ENCODE peak calls at places on chromosomes 5 and 9, in four cellular contexts. G is psoas muscle, B is tibial nerve, R is ovary. Z is an unnamed sample.

GRCh38 chr5:134511796-134512660 is 13.4 kb upstream of the JADE2 start:
- DNase-seq in G (peak), B (peak), R (peak), Z (peak)

GRCh38 chr5:177300236-177300880 is 3.2 kb downstream of the RAB24 start:
- DNase-seq in G (no peak), R (peak), B (no peak), Z (peak)

GRCh38 chr5:65769539-65769938 is 47.5 kb downstream of the NLN start:
- DNase-seq in R (no peak), B (no peak), G (no peak), Z (peak)

GRCh38 chr5:73534001-73534547 is 31.4 kb downstream of the ANKRA2 start:
- DNase-seq in G (no peak), R (no peak), B (no peak), Z (no peak)

GRCh38 chr9:112921549-112921948 is 30.9 kb upstream of the SLC46A2 start:
- DNase-seq in B (no peak), R (no peak), G (no peak), Z (peak)

GRCh38 chr9:122201641-122202040 is 27.1 kb downstream of the LHX6 start:
- DNase-seq in B (no peak), R (no peak), G (no peak), Z (no peak)

GRCh38 chr5:103624035-103624461 is 61.5 kb upstream of the NUDT12 start:
- DNase-seq in R (no peak), B (no peak), G (no peak), Z (no peak)

GRCh38 chr5:112738180-112738560 is 485 bp downstream of the APC start:
- DNase-seq in G (no peak), R (no peak), B (no peak), Z (peak)

GRCh38 chr9:122807271-122807900 is 7.5 kb downstream of the OR1K1 start:
- DNase-seq in R (no peak), B (no peak), G (no peak), Z (no peak)

GRCh38 chr9:100669968-100670367 is 92.1 kb downstream of the CAVIN4 start:
- DNase-seq in B (no peak), G (no peak), R (no peak), Z (no peak)

GRCh38 chr9:135379540-135380267 is 99.9 kb upstream of the PPP1R26 start:
- DNase-seq in G (no peak), R (no peak), B (no peak), Z (no peak)

GRCh38 chr5:59813761-59814562 is 79.6 kb downstream of the PDE4D start:
- DNase-seq in B (no peak), R (no peak), G (no peak), Z (peak)

GRCh38 chr5:143248822-143249579 is 154.5 kb downstream of the NR3C1 start:
- DNase-seq in G (no peak), R (no peak), B (no peak), Z (peak)

GRCh38 chr5:126139086-126139485 is 284.1 kb upstream of the GRAMD2B start:
- DNase-seq in R (no peak), G (no peak), B (no peak), Z (no peak)

GRCh38 chr5:124920909-124921666 is 174.6 kb upstream of the ZNF608 start:
- DNase-seq in B (no peak), G (no peak), R (no peak), Z (no peak)

GRCh38 chr5:128668921-128669320 is 130.9 kb upstream of the FBN2 start:
- DNase-seq in B (no peak), R (no peak), G (no peak), Z (peak)

GRCh38 chr5:36786613-36787012 is 90.0 kb upstream of the NIPBL start:
- DNase-seq in R (no peak), G (no peak), B (no peak), Z (no peak)

GRCh38 chr5:160751297-160751696 is 100.7 kb downstream of the ATP10B start:
- DNase-seq in B (no peak), G (no peak), R (no peak), Z (no peak)

GRCh38 chr9:69996947-69997346 is 46.7 kb upstream of the MAMDC2 start:
- DNase-seq in R (peak), B (no peak), G (no peak), Z (no peak)

GRCh38 chr9:128631636-128632035 is 25.0 kb downstream of the DYNC2I2 start:
- DNase-seq in R (no peak), G (no peak), B (no peak), Z (no peak)

GRCh38 chr9:98010450-98010849 is 27.3 kb downstream of the ANP32B start:
- DNase-seq in B (no peak), R (no peak), G (no peak), Z (peak)

GRCh38 chr5:51395666-51396356 is 12.6 kb downstream of the ISL1 start:
- DNase-seq in G (no peak), R (no peak), B (no peak), Z (no peak)

GRCh38 chr9:127586096-127586495 is 26.0 kb upstream of the STXBP1 start:
- DNase-seq in R (no peak), B (no peak), G (no peak), Z (no peak)

GRCh38 chr5:57173026-57173317 is 887 bp upstream of the GPBP1 start:
- DNase-seq in B (peak), R (no peak), G (no peak), Z (no peak)

GRCh38 chr9:105431413-105432246 is 16.2 kb upstream of the FSD1L start:
- DNase-seq in G (no peak), R (no peak), B (no peak), Z (no peak)

GRCh38 chr9:73689091-73689870 is 537.6 kb downstream of the ANXA1 start:
- DNase-seq in R (no peak), G (no peak), B (no peak), Z (no peak)

GRCh38 chr9:81431662-81432061 is 257.7 kb downstream of the TLE1 start:
- DNase-seq in B (no peak), R (no peak), G (no peak), Z (no peak)

GRCh38 chr9:94980947-94981632 is 254.6 kb downstream of the AOPEP start:
- DNase-seq in R (no peak), G (no peak), B (no peak), Z (no peak)

GRCh38 chr9:84374516-84374915 is 34.0 kb upstream of the SLC28A3 start:
- DNase-seq in B (no peak), R (no peak), G (no peak), Z (no peak)

GRCh38 chr5:23419115-23419514 is 88.3 kb upstream of the PRDM9 start:
- DNase-seq in G (no peak), R (no peak), B (no peak), Z (peak)

GRCh38 chr9:12968093-12968492 is 193.3 kb downstream of the LURAP1L start:
- DNase-seq in R (no peak), B (no peak), G (no peak), Z (no peak)

GRCh38 chr9:127540664-127541041 is 71.4 kb upstream of the STXBP1 start:
- DNase-seq in G (no peak), R (no peak), B (no peak), Z (no peak)

GRCh38 chr5:81825237-81825636 is 74.3 kb upstream of the SSBP2 start:
- DNase-seq in R (peak), B (peak), G (peak), Z (peak)

GRCh38 chr5:135569755-135570452 is 8.9 kb downstream of the CXCL14 start:
- DNase-seq in B (no peak), G (no peak), R (no peak), Z (peak)

GRCh38 chr5:60842859-60843692 is 993 bp downstream of the ELOVL7 start:
- DNase-seq in R (no peak), B (no peak), G (peak), Z (peak)

GRCh38 chr9:112002131-112002846 is 105.7 kb downstream of the UGCG start:
- DNase-seq in B (no peak), R (no peak), G (no peak), Z (no peak)

GRCh38 chr5:79133121-79133656 is 21.6 kb downstream of the BHMT start:
- DNase-seq in G (no peak), B (no peak), R (no peak), Z (no peak)
- TF ChIP-seq CTCF in G (peak), B (no peak), R (peak), Z (no peak)

DNA sequence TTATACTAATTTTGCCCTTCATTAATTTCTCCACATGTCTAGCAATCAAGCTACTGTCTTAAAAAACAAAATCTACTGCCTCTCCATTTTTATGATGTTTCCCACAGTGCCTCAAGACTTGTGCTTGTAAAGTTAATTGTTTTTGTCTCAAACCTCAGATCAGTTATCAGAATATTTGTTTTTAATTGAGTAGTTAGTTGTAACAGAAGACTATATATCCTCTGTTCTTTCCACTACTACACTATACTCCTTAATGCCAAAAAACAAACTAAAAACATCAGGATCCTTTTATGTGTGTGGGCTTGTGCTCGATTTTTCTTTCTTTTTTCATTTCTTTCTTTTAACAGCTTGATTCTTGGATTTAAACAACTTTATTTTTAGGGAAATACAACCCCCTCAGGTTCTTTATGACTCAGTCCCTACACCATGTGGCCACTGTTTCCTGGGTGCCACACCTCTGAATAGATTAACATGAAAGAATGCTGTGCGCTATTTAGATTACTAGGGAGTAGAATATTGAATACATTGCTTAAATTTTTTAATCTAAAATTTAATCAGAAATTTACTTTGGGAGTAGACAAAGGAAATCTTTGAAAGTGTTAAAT is 1.2 kb downstream of the ASPN start:
- DNase-seq in B (no peak), R (no peak), G (no peak), Z (peak)
- H3K27ac ChIP-seq in B (peak), R (no peak), G (peak), Z (no peak)

GRCh38 chr9:131963087-131963715 is 116.5 kb downstream of the MED27 start:
- DNase-seq in G (no peak), R (no peak), B (no peak), Z (no peak)
- TF ChIP-seq CTCF in G (no peak), R (no peak), B (no peak), Z (no peak)

GRCh38 chr5:114360816-114361723 is 800 bp upstream of the KCNN2 start:
- DNase-seq in B (no peak), G (peak), R (no peak), Z (peak)
- H3K27ac ChIP-seq in B (no peak), G (peak), R (no peak), Z (no peak)

DNA sequence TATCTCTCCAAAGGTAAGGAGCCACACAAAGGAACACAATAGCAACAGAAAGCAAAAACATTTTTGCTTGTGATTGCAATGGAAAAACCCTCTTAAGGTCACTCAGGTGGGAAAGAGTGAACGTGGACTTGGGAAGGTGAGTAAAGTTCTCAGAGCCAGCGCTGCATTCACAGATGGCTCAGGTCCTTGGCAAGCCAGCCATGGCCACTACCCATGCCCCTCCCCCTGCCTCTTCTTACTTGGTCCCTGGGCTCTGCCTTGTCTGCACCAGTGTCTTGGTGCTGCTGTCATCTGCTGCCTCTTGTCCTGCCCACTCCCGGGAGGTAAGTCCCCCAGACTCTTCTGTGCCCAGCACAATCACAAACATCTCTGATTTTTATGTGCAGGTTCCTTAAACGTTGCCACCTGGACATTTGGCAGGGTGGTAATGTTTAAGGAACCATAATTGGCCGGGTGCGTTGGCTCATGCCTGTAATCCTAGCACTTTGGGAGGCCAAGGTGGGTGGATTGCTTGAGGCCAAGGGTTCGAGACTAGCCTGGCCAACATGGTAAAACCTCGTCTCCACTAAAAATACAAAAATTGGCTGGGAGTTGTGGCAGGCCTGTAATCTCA is 74.6 kb downstream of the FEM1C start:
- DNase-seq in G (no peak), R (no peak), B (no peak), Z (no peak)
- TF ChIP-seq CTCF in G (no peak), R (no peak), B (no peak), Z (no peak)

GRCh38 chr5:1404062-1404461 is 41.2 kb downstream of the SLC6A3 start:
- DNase-seq in R (no peak), G (no peak), B (no peak), Z (no peak)

GRCh38 chr5:1405121-1405520 is 40.1 kb downstream of the SLC6A3 start:
- DNase-seq in B (no peak), G (no peak), R (no peak), Z (no peak)

GRCh38 chr5:1406681-1407640 is 38.3 kb downstream of the SLC6A3 start:
- DNase-seq in R (no peak), G (no peak), B (no peak), Z (no peak)

GRCh38 chr5:1402611-1403255 is 42.5 kb downstream of the SLC6A3 start:
- DNase-seq in G (no peak), R (no peak), B (no peak), Z (no peak)

GRCh38 chr5:1405539-1406530 is 39.4 kb downstream of the SLC6A3 start:
- DNase-seq in G (no peak), R (no peak), B (no peak), Z (no peak)
- H3K27ac ChIP-seq in G (no peak), R (no peak), B (no peak), Z (no peak)

DNA sequence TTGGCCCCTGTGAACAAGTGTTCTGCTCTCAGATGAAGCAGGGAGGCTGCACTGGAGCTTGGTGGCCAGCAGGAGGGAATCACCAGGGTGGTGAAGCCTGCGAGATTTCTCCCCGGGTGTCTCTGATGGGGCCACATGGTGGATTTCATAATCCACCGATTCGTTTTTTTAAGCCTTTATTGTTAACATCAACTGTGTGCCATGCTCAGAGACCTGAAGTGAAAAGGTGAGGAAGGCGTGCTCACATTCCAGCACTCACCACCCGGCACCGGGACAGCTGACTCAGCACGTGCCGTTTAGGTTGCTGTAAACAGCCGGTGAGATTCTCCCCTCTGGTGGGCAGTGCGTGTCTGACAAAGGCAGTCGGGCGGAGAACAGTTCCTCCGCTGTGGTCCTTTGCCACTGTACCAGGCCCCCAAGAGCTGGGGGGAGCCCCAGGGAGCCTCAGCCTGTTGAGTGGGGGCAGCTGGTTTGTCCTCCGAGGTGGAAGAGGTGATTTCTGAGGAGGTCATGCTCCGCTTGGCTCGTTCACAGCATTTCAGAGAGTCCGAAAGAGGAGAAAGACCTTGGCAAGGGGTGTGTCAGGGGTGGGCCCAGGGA is 12.7 kb upstream of the AHRR start:
- DNase-seq in B (no peak), G (no peak), R (peak), Z (peak)
- TF ChIP-seq CTCF in B (no peak), G (no peak), R (no peak), Z (peak)

GRCh38 chr5:172686111-172686510 is 45.0 kb downstream of the NEURL1B start:
- DNase-seq in R (no peak), G (no peak), B (no peak), Z (no peak)

GRCh38 chr5:172687983-172688734 is 47.1 kb downstream of the NEURL1B start:
- DNase-seq in G (no peak), B (no peak), R (no peak), Z (no peak)

GRCh38 chr5:172688735-172689572 is 47.9 kb downstream of the NEURL1B start:
- DNase-seq in R (no peak), B (no peak), G (no peak), Z (peak)

GRCh38 chr5:172685036-172685435 is 44.0 kb downstream of the NEURL1B start:
- DNase-seq in G (no peak), R (no peak), B (no peak), Z (no peak)

DNA sequence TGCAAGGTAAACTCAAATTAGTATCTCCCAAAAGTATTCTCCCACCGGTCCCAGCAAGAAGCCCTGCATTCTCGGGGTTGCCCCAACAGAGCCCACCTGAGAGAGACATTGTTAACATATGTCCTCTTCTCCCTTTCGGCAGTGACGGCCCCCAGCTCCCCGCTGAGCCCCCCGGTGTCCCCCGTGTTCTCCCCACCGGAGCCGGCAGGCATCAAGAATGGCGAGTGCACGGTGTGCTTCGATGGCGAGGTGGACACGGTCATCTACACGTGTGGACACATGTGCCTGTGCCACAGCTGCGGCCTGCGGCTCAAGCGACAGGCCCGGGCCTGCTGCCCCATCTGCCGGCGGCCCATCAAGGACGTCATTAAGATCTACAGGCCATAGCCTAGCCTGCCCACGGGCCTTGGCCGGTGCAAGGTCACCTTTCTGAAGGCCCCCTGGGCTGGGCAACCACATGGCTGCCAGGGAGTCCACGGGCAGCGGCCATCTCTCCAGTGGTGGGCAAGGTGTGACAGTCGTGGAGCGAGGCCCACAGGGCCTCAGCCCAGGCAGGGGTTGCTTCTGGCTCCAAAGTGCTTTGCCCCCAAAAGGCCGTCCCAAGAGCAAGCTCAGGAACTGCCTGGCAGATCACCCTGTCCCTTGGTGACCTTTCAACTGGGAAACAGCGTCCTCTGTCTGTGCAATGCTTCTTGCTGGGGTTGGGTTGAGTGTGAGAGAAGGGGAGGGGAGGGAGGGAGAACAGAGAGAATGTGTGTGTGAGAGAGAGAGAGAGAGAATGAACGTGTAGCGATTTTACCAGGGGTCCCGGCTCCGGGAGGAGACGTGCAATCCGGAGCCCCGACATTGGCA is 45.7 kb downstream of the NEURL1B start:
- DNase-seq in B (no peak), G (no peak), R (no peak), Z (no peak)
- H3K27ac ChIP-seq in B (peak), G (peak), R (no peak), Z (no peak)

GRCh38 chr5:41143124-41143523 is 70.2 kb downstream of the C6 start:
- DNase-seq in B (no peak), G (no peak), R (no peak), Z (no peak)
- TF ChIP-seq CTCF in B (no peak), G (no peak), R (no peak), Z (no peak)

Z was measured in RWPE1.